ENCODE peak calls at places on chromosomes 2 and 18, in five cellular contexts. J, E, K, G and N are unnamed samples.

GRCh38 chr2:187547353-187547979 is 6.8 kb downstream of the TFPI start:
- DNase-seq in J (no peak), E (peak), K (no peak), G (no peak), N (no peak)

GRCh38 chr2:231923951-231924888 is 2.0 kb downstream of the NPPC start:
- DNase-seq in J (no peak), E (no peak), K (no peak), G (no peak), N (no peak)

GRCh38 chr2:179483131-179483530 is 218.5 kb upstream of the SESTD1 start:
- DNase-seq in J (no peak), E (no peak), K (no peak), G (no peak), N (no peak)

GRCh38 chr18:6057604-6058003 is 162.3 kb upstream of the TMEM200C start:
- DNase-seq in J (no peak), E (no peak), K (no peak), G (no peak), N (no peak)

GRCh38 chr2:15579641-15580040 is 12.0 kb upstream of the DDX1 start:
- DNase-seq in J (no peak), E (no peak), K (no peak), G (no peak), N (no peak)

GRCh38 chr2:102141915-102142828 is at the start of gene IL1R1:
- DNase-seq in J (peak), E (peak), K (no peak), G (peak), N (no peak)

GRCh38 chr2:64260817-64261216 is 116.6 kb upstream of the PELI1 start:
- DNase-seq in J (peak), E (peak), K (peak), G (peak), N (no peak)

GRCh38 chr2:66433945-66434678 is 813 bp upstream of the MEIS1 start:
- DNase-seq in J (peak), E (peak), K (peak), G (peak), N (no peak)

GRCh38 chr2:239380831-239381708 is 19.8 kb downstream of the HDAC4 start:
- DNase-seq in J (no peak), E (peak), K (peak), G (peak), N (peak)

GRCh38 chr2:108612153-108612513 is 77.9 kb downstream of the LIMS1 start:
- DNase-seq in J (no peak), E (no peak), K (peak), G (no peak), N (no peak)

GRCh38 chr2:27212626-27213471 is 781 bp upstream of the SLC5A6 start:
- DNase-seq in J (peak), E (no peak), K (no peak), G (no peak), N (peak)

GRCh38 chr2:209473930-209474419 is 50.1 kb downstream of the MAP2 start:
- DNase-seq in J (no peak), E (no peak), K (no peak), G (no peak), N (no peak)

GRCh38 chr2:30208453-30208852 is 22.9 kb upstream of the LBH start:
- DNase-seq in J (peak), E (peak), K (no peak), G (no peak), N (no peak)

GRCh38 chr2:32947484-32948143 is 861 bp downstream of the LTBP1 start:
- DNase-seq in J (peak), E (peak), K (peak), G (peak), N (no peak)

GRCh38 chr2:219639356-219639755 is 11.9 kb downstream of the SLC4A3 start:
- DNase-seq in J (no peak), E (no peak), K (no peak), G (peak), N (no peak)

GRCh38 chr2:176473177-176473576 is 203.9 kb downstream of the MTX2 start:
- DNase-seq in J (no peak), E (peak), K (no peak), G (no peak), N (no peak)

GRCh38 chr2:44075536-44075935 is 79.7 kb upstream of the LRPPRC start:
- DNase-seq in J (no peak), E (no peak), K (no peak), G (no peak), N (no peak)